ENCODE peak calls at places on chromosomes 2 and 18, in four cellular contexts. E is HepG2, A is K562, Q is GM12878. C is an unnamed sample.

GRCh38 chr2:136207030-136207623 is 89.2 kb upstream of the CXCR4 start:
- ATAC-seq in E (no peak), A (no peak), Q (peak; percentile 79), C (peak; percentile 43)

GRCh38 chr2:67952066-67952465 is 110.7 kb downstream of the C1D start:
- ATAC-seq in E (no peak), A (no peak), Q (peak; percentile 76), C (no peak)

GRCh38 chr2:131426727-131427126 is 49.2 kb upstream of the TUBA3D start:
- ATAC-seq in E (no peak), A (no peak), Q (no peak), C (no peak)

GRCh38 chr2:70596739-70597138 is 43.1 kb upstream of the TGFA start:
- ATAC-seq in E (no peak), A (no peak), Q (no peak), C (no peak)

GRCh38 chr2:140454717-140455116 is 1674.5 kb upstream of the NXPH2 start:
- ATAC-seq in E (no peak), A (no peak), Q (no peak), C (no peak)

GRCh38 chr2:42367835-42368234 is 6.8 kb upstream of the COX7A2L start:
- ATAC-seq in E (no peak), A (no peak), Q (no peak), C (no peak)

GRCh38 chr2:222298311-222299150 is at the start of gene PAX3:
- ATAC-seq in E (peak; percentile 38), A (no peak), Q (no peak), C (no peak)

GRCh38 chr2:237686659-237687136 is 59.3 kb downstream of the LRRFIP1 start:
- ATAC-seq in E (peak; percentile 62), A (peak; percentile 41), Q (peak; percentile 37), C (no peak)

GRCh38 chr2:153871231-153872221 is at the start of gene GALNT13:
- ATAC-seq in E (peak; percentile 82), A (no peak), Q (no peak), C (peak; percentile 72)

GRCh38 chr18:66708631-66709030 is 104.7 kb upstream of the CDH19 start:
- ATAC-seq in E (no peak), A (no peak), Q (no peak), C (no peak)

GRCh38 chr2:236568068-236568921 is 1.3 kb upstream of the ACKR3 start:
- ATAC-seq in E (peak; percentile 79), A (no peak), Q (peak; percentile 35), C (peak; percentile 27)

GRCh38 chr2:128440087-128440665 is 121.5 kb upstream of the HS6ST1 start:
- ATAC-seq in E (no peak), A (no peak), Q (no peak), C (no peak)

GRCh38 chr2:190947711-190948251 is 66.2 kb downstream of the STAT1 start:
- ATAC-seq in E (peak; percentile 48), A (peak; percentile 43), Q (peak; percentile 69), C (peak; percentile 46)

GRCh38 chr2:181300600-181301291 is 156.4 kb upstream of the ITGA4 start:
- ATAC-seq in E (no peak), A (no peak), Q (no peak), C (no peak)

GRCh38 chr18:9653390-9653789 is 39.0 kb upstream of the PPP4R1 start:
- ATAC-seq in E (peak; percentile 65), A (no peak), Q (no peak), C (no peak)

GRCh38 chr2:43212931-43213330 is 13.5 kb downstream of the ZFP36L2 start:
- ATAC-seq in E (peak; percentile 47), A (no peak), Q (peak; percentile 42), C (peak; percentile 24)

GRCh38 chr2:231104115-231104713 is 20.6 kb downstream of the HTR2B start:
- ATAC-seq in E (peak; percentile 82), A (peak; percentile 89), Q (peak; percentile 96), C (peak; percentile 73)

DNA sequence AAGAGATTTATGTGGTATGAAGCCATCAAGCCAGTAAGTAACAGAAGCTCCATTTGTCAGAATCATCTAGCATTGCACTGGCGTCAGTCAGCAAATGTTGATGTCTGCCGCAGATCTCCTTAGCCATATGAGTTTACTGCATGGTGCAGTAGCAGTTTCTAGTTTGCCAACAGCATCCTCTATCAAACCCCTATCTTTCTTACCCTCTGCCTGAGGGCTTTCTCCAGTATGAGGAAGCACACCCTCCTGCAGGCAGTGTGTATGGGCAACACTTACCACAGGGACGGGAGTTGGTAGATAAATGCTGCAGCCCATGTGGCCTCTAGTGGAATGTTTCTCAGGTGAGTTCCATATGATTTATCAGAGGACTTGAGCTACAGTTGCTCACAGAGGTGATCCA is 63.7 kb downstream of the EFEMP1 start:
- ATAC-seq in E (no peak), A (no peak), Q (no peak), C (no peak)
- TF ChIP-seq POLR2AphosphoS5 in E (no peak), A (no peak), Q (no peak), C (no peak)

DNA sequence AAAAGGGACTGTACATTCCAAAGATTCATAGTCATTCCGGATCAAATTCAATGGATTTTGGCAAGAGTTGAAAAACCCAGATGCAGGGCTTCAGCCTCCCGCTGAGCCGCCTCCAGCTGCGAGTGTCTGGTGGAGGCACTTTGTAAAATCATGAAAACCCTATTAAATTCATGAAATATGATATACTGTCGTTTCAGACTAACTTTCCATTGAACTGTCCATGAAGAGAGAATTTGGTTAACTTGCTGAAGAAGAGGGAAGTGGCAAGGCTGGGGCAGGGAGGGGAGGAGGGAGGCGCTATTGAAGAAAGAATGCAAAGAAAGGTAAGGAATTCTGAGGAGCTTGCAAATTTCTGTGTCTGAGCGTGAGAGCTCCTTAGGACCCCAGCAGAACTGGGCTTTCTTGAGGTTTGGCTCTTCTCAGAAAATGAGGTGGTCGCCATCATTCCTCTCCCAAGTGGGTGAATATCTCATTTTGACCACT is 25.7 kb upstream of the SLC14A2 start:
- ATAC-seq in E (no peak), A (no peak), Q (no peak), C (peak; percentile 51)
- TF ChIP-seq EP300 in E (no peak), A (no peak), Q (no peak), C (no peak)

DNA sequence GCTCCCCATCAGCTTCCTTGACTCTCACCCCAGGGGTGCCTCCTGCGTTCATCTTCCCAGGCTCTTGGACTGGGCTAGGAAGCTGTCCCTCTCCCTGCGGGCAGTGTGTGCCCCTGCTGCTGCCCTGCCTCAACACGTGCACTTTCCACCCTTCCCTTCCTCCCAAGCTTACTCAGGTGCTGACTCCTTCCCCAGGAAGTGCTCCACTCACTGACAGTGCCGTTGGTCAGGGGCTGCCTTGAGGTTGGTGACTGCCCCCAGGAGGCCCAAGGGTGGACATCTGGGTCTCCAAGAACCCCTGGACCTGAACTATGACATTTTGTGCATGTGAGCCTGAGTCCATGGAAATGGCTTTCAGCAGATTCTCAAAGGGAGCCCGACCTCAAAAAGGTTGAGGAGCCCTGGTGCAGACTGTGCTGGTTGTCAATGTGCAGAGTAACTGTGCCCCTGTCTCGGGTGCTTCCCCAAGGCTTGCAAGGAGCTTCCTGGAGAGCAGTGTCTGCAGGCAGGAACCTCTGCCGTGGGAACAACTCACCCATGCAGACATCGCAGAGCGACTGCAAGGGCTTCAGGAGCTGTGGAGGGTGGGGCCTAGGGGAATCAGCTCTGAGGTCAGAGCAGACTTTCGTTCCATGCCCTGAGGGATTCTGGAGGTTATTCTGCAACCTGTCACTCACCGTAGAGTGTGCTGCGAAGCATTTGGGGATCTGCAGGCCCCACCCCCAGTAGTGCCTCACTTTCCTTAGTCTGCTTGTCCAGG is 116.5 kb upstream of the MCFD2 start:
- ATAC-seq in E (no peak), A (no peak), Q (no peak), C (no peak)
- H3K27ac ChIP-seq in E (peak overlapping the region; percentile 99), A (no peak overlapping the region), Q (no peak overlapping the region), C (peak overlapping the region; percentile 90)

GRCh38 chr2:164485541-164485940 is 135.7 kb downstream of the GRB14 start:
- ATAC-seq in E (no peak), A (no peak), Q (no peak), C (no peak)
- TF ChIP-seq POLR2AphosphoS5 in E (no peak), A (no peak), Q (no peak), C (no peak)

GRCh38 chr2:232485757-232486557 is 1.7 kb downstream of the ECEL1 start:
- ATAC-seq in E (no peak), A (no peak), Q (no peak), C (no peak)
- TF ChIP-seq EP300 in E (no peak), A (no peak), Q (no peak), C (no peak)

GRCh38 chr2:223415071-223415470 is 187.1 kb downstream of the SCG2 start:
- ATAC-seq in E (no peak), A (no peak), Q (no peak), C (no peak)
- H3K27ac ChIP-seq in E (no peak overlapping the region), A (no peak overlapping the region), Q (no peak overlapping the region), C (peak overlapping the region; percentile 64)

GRCh38 chr2:215652432-215652831 is 216.6 kb upstream of the FN1 start:
- ATAC-seq in E (no peak), A (no peak), Q (no peak), C (peak; percentile 64)
- TF ChIP-seq POLR2AphosphoS5 in E (no peak), A (no peak), Q (no peak), C (peak; percentile 66)

GRCh38 chr2:101710036-101710689 is 12.7 kb downstream of the MAP4K4 start:
- ATAC-seq in E (no peak), A (peak; percentile 68), Q (no peak), C (no peak)
- TF ChIP-seq EP300 in E (no peak), A (no peak), Q (no peak), C (no peak)

DNA sequence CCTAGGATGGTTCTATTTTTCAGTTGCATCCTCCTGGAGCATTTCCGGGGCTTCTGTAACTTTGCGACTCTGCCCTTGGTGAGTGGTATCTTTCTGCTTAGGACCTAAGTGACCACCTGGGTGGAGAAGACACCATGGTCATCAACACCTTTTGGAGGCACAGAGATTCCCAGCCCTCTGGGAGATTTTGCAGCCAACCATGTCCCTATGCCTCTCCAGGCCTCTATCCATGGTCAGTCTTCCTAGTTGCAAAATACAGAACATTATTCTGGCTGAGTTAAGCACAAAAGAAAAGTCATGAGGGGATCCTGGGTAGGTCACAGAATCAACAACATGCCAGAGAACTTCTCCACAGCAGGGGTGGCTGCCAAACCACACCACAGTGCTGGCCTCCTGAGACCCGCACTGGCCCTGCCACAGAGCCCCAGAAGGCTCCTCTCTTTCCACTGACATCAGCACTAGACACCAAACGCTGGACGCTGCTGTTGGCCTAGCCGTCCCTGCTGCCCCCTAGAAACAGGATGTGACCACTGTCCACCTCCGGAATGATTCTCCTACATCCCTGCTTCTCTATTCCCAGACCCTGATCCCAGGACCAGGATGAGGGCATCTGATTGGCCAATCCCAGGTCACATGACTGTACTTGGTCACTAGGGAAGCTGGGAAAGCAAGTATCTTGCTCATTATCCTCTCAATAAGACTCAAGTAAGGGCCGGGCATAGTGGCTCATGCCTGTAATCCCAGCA is 47.7 kb downstream of the SMAD7 start:
- ATAC-seq in E (peak; percentile 36), A (no peak), Q (no peak), C (peak; percentile 72)
- H3K27ac ChIP-seq in E (peak overlapping the region; percentile 78), A (no peak overlapping the region), Q (no peak overlapping the region), C (peak overlapping the region; percentile 79)

C was measured in gastroesophageal sphincter.